ENCODE peak calls at places on chromosomes 6 and 20, in eight cellular contexts. N, R, H, M, C, P, X and J are unnamed samples.

GRCh38 chr6:142240203-142240602 is 61.6 kb upstream of the ADGRG6 start:
- DNase-seq in N (no peak), R (no peak), H (no peak), M (no peak), C (no peak), P (no peak), X (no peak), J (no peak)

GRCh38 chr20:62642666-62643520 is 590 bp downstream of the SLCO4A1 start:
- DNase-seq in N (no peak), R (no peak), H (peak), M (no peak), C (peak), P (peak), X (peak), J (peak)

GRCh38 chr20:59788196-59788735 is 145.2 kb downstream of the SYCP2 start:
- DNase-seq in N (no peak), R (no peak), H (no peak), M (no peak), C (no peak), P (no peak), X (no peak), J (no peak)

GRCh38 chr6:19896580-19897010 is 59.4 kb downstream of the ID4 start:
- DNase-seq in N (no peak), R (no peak), H (no peak), M (no peak), C (no peak), P (peak), X (no peak), J (no peak)

GRCh38 chr20:25245461-25245860 is 2.4 kb upstream of the PYGB start:
- DNase-seq in N (no peak), R (no peak), H (peak), M (no peak), C (no peak), P (no peak), X (no peak), J (no peak)

GRCh38 chr6:147870745-147871144 is 362.3 kb downstream of the SAMD5 start:
- DNase-seq in N (no peak), R (no peak), H (no peak), M (no peak), C (no peak), P (no peak), X (no peak), J (no peak)

GRCh38 chr20:54097236-54097529 is 26.8 kb upstream of the BCAS1 start:
- DNase-seq in N (no peak), R (no peak), H (no peak), M (no peak), C (no peak), P (no peak), X (no peak), J (no peak)

GRCh38 chr6:42297661-42298060 is 80.0 kb upstream of the MRPS10 start:
- DNase-seq in N (no peak), R (no peak), H (no peak), M (no peak), C (no peak), P (peak), X (no peak), J (no peak)

GRCh38 chr6:160010067-160010466 is 41.2 kb downstream of the IGF2R start:
- DNase-seq in N (peak), R (no peak), H (no peak), M (peak), C (peak), P (no peak), X (peak), J (no peak)

GRCh38 chr20:31948008-31948407 is 3.8 kb downstream of the PDRG1 start:
- DNase-seq in N (no peak), R (no peak), H (no peak), M (no peak), C (peak), P (no peak), X (peak), J (no peak)

GRCh38 chr6:14804001-14804401 is 441.9 kb upstream of the JARID2 start:
- DNase-seq in N (no peak), R (no peak), H (no peak), M (no peak), C (no peak), P (peak), X (peak), J (no peak)

GRCh38 chr6:31001489-31001888 is 8.8 kb upstream of the MUC22 start:
- DNase-seq in N (no peak), R (no peak), H (no peak), M (no peak), C (no peak), P (no peak), X (no peak), J (no peak)

GRCh38 chr6:32170294-32170693 is 5.6 kb downstream of the AGPAT1 start:
- DNase-seq in N (no peak), R (no peak), H (no peak), M (no peak), C (no peak), P (no peak), X (no peak), J (no peak)

GRCh38 chr20:54633903-54634302 is 158.5 kb downstream of the DOK5 start:
- DNase-seq in N (no peak), R (no peak), H (no peak), M (no peak), C (no peak), P (no peak), X (no peak), J (no peak)

GRCh38 chr6:107152633-107153032 is 37.3 kb upstream of the BEND3 start:
- DNase-seq in N (no peak), R (no peak), H (no peak), M (no peak), C (no peak), P (no peak), X (no peak), J (no peak)

GRCh38 chr6:10407674-10408054 is 7.2 kb downstream of the TFAP2A start:
- DNase-seq in N (no peak), R (no peak), H (no peak), M (no peak), C (no peak), P (no peak), X (no peak), J (no peak)

DNA sequence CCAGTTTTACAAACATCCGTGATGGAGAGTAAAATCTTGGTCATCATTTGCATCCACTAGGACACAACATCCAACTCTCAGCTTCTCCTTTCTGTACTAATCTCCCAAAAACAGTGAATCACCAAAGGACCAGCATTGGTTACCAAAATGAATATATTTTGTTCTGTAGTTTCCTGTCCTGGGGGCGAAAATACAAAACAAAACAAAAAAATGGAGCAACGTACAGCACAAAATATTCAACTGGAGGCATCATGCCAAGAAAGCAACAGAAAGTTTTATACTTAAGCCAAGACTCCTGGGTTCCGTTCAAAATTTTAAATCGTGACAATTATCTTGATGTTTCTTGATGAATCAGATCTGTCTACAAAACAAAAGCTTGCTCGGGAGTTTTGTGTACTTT is 126.6 kb upstream of the CCDC28A start:
- DNase-seq in N (peak), R (no peak), H (no peak), M (no peak), C (peak), P (peak), X (peak), J (no peak)
- H3K4me3 ChIP-seq in N (peak), R (no peak), H (no peak), M (peak), C (peak), P (no peak), X (peak), J (no peak)

DNA sequence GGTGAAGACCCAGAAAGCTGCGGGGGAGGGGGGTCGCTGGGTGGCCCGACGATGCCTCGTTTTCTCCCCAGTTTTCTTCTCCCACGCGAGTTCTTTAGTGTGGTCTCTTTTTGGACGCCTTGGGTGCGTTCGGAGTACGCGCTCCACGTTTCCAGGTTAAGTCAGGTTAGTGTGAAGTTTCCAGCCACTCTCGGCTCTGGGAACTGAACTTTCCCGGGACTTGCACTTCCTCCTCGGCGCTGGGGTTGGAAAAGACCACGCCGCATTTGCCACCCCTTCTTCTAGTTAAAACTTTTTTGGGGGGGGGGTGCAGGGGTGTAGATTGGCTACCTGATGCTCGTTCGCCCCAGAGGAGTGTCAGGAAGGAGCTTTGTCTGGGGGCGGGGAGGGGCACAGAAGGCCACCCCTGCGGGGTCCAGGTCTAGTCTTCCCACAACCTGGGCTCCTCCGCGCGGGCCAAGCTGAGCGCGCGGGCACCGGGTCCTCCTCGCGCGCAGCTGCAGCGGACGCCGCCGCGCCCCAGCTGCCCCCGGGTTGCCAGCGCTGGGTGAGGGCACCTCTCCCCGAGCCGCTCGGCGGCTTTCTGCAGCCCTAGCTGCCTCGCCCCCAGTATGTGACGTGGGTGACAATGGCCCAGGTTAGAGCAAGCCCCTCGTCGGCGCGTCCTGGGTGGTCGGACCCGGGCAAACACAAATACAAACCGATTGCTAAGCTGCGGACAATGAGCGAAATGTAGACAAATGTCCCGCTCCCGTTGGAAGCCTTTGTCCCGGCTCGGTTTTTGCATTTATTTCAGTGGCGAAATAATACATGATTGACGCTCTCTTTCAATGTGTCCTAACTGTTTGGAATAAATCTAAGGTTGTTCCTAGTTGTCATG is 1.7 kb upstream of the NKX2-2 start:
- DNase-seq in N (no peak), R (no peak), H (peak), M (no peak), C (no peak), P (no peak), X (no peak), J (no peak)
- H3K4me3 ChIP-seq in N (no peak), R (no peak), H (peak), M (no peak), C (no peak), P (no peak), X (no peak), J (peak)

GRCh38 chr6:711925-712324 is 19.0 kb upstream of the EXOC2 start:
- DNase-seq in N (peak), R (no peak), H (no peak), M (no peak), C (no peak), P (no peak), X (no peak), J (no peak)

GRCh38 chr6:713351-713750 is 20.4 kb upstream of the EXOC2 start:
- DNase-seq in N (no peak), R (no peak), H (no peak), M (no peak), C (no peak), P (no peak), X (no peak), J (no peak)

GRCh38 chr6:709471-710056 is 16.6 kb upstream of the EXOC2 start:
- DNase-seq in N (no peak), R (no peak), H (no peak), M (no peak), C (no peak), P (no peak), X (no peak), J (no peak)

GRCh38 chr6:712805-713204 is 19.9 kb upstream of the EXOC2 start:
- DNase-seq in N (no peak), R (no peak), H (no peak), M (no peak), C (no peak), P (no peak), X (no peak), J (no peak)

GRCh38 chr6:710601-711571 is 17.9 kb upstream of the EXOC2 start:
- DNase-seq in N (peak), R (peak), H (peak), M (peak), C (peak), P (peak), X (peak), J (peak)
- H3K4me3 ChIP-seq in N (peak), R (peak), H (peak), M (peak), C (peak), P (peak), X (peak), J (peak)

GRCh38 chr20:1932971-1933370 is 37.8 kb downstream of the SIRPA start:
- DNase-seq in N (no peak), R (no peak), H (no peak), M (no peak), C (no peak), P (no peak), X (no peak), J (no peak)

GRCh38 chr20:1933465-1933870 is 38.3 kb downstream of the SIRPA start:
- DNase-seq in N (peak), R (peak), H (no peak), M (peak), C (peak), P (no peak), X (no peak), J (peak)

GRCh38 chr20:1934578-1935573 is 39.7 kb downstream of the SIRPA start:
- DNase-seq in N (peak), R (peak), H (no peak), M (peak), C (peak), P (peak), X (peak), J (no peak)

GRCh38 chr20:1935696-1936366 is 40.6 kb downstream of the SIRPA start:
- DNase-seq in N (peak), R (peak), H (no peak), M (peak), C (no peak), P (no peak), X (no peak), J (peak)

DNA sequence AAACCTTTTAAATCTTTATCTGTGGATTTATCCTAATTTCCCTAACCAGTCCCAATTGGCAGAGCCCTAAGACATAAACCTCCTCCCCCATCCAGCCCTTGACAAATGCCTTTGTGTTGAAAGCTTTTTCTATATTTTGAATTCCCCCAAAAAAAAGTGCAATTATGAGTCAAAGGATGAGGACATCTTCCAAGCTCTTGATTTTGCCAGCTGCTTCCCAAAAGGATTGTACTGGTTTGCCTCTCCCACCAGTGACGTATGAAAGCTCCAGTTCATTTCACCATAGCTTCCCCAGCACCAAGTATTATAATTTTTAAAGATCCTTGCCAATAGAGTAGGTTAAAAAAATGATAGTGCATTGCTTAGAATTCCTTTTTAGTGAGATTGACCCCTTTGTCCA is 39.0 kb downstream of the SIRPA start:
- DNase-seq in N (peak), R (no peak), H (no peak), M (no peak), C (peak), P (peak), X (peak), J (no peak)
- H3K4me3 ChIP-seq in N (no peak), R (no peak), H (no peak), M (no peak), C (no peak), P (no peak), X (no peak), J (no peak)

DNA sequence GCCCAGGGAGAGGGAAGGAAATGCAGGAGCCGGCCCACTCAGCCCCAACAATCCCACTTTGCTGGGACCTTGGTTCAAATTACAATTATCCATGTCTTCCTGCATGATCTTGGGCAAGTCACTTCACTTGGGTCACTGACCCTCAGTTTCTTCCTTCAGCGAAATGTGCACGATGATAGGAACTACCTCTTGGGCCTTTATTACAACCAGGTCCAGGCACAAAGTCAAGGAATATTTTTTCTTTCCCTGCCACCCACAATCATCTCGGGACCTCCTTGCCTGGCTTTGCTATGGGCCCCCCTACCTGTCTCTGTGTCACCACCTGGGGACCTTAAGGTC is 358 bp upstream of the PLTP start:
- DNase-seq in N (no peak), R (no peak), H (no peak), M (no peak), C (no peak), P (no peak), X (no peak), J (no peak)
- H3K4me3 ChIP-seq in N (peak), R (peak), H (peak), M (peak), C (peak), P (no peak), X (peak), J (peak)